ENCODE peak calls at places on chromosomes 5 and 9, in nine cellular contexts. I is gastrocnemius medialis, D is fibroblast of pulmonary artery, O is astrocyte of the spinal cord, X is dorsolateral prefrontal cortex, L is HFF-Myc, J is GM10248, W is SK-N-SH, U is MCF 10A. Y is an unnamed sample.

GRCh38 chr9:93579711-93580516 is 3.5 kb downstream of the PHF2 start:
- DNase-seq in I (no peak), J (no peak), O (no peak), D (no peak), X (no peak), U (no peak), L (no peak), W (no peak), Y (no peak)

GRCh38 chr5:4206127-4206526 is 610.5 kb downstream of the IRX1 start:
- DNase-seq in L (no peak), D (no peak), X (no peak), O (no peak), J (no peak), I (no peak), W (no peak), U (no peak), Y (no peak)

GRCh38 chr5:180803181-180804128 is 849 bp upstream of the MGAT1 start:
- DNase-seq in O (peak; percentile 43), L (no peak), J (peak; percentile 88), I (peak; percentile 59), D (no peak), W (peak; percentile 41), U (no peak), X (peak; percentile 59), Y (no peak)

GRCh38 chr9:82670000-82670399 is 392.9 kb downstream of the RASEF start:
- DNase-seq in L (no peak), O (no peak), J (no peak), W (peak; percentile 9), X (no peak), I (no peak), D (no peak), U (no peak), Y (no peak)

GRCh38 chr9:133835273-133835901 is 97.2 kb upstream of the SARDH start:
- DNase-seq in U (no peak), X (no peak), D (no peak), O (no peak), W (peak; percentile 95), L (no peak), J (no peak), I (no peak), Y (no peak)

GRCh38 chr9:73132034-73132776 is 19.5 kb upstream of the ANXA1 start:
- DNase-seq in U (peak; percentile 90), W (peak; percentile 4), I (peak; percentile 44), D (peak; percentile 91), J (peak; percentile 41), O (peak; percentile 92), L (peak; percentile 70), X (peak; percentile 63), Y (no peak)

GRCh38 chr9:136432591-136432990 is 7.1 kb downstream of the INPP5E start:
- DNase-seq in X (no peak), L (no peak), D (no peak), I (no peak), W (no peak), U (no peak), J (no peak), O (no peak), Y (no peak)

GRCh38 chr9:94018628-94019027 is 63.5 kb upstream of the BARX1 start:
- DNase-seq in U (no peak), W (no peak), D (peak; percentile 72), X (no peak), L (no peak), J (no peak), O (peak; percentile 53), I (no peak), Y (no peak)

GRCh38 chr9:36328798-36329411 is 70.7 kb upstream of the GNE start:
- DNase-seq in D (peak; percentile 88), J (peak; percentile 69), W (peak; percentile 62), L (peak; percentile 59), O (peak; percentile 79), I (no peak), X (no peak), U (peak; percentile 79), Y (peak; percentile 41)

GRCh38 chr5:146284016-146284415 is 54.6 kb upstream of the POU4F3 start:
- DNase-seq in J (no peak), W (no peak), L (no peak), X (no peak), O (no peak), D (no peak), U (peak; percentile 39), I (no peak), Y (no peak)

DNA sequence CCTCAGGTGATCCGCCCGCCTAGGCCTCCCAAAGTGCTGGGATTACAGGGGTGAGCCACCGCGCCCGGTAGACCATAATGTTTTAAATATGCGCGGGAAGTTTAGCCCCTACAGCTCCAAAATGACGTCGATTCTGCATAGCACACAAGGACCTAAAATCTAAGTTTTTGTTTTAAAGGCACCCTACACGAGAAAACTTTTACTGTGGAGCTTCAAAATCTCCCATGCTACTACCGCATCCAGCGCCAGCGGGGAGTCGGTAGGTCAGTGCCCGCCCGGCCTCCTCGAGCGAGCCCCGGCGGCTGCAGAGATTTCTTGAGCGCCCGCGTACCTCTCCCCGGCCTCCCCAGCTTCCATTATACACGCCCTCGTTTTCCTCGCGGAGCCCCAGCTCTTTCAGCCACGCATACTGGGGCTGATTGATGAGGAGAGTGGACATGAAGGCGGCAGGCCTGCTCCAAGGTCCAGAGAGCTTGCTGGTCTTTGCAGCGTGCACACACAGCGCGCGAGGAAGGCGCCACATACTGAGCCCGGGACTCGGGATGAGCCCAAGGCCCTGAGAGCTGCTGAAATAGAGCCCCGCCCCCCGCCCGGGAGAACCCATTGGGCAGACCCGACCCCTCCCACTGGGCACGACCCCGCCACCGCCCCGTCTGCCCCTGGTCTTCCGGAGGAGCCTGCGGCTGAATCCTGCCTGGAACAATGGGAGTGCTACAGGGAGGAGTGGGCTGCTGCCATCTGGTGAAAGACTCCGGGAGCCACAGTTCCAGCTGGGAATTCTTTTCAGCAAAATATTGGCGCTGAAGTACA is at the start of gene ALDH7A1:
- DNase-seq in I (peak; percentile 75), L (peak; percentile 89), U (peak; percentile 98), J (peak; percentile 62), O (peak; percentile 96), W (peak; percentile 93), D (peak; percentile 95), X (peak; percentile 87), Y (peak; percentile 59)
- TF ChIP-seq CTCF in I (no peak), L (peak; percentile 42), U (peak; percentile 40), J (no peak), O (peak; percentile 58), W (peak; percentile 50), D (peak; percentile 61), X (peak; percentile 49), Y (peak; percentile 57)

DNA sequence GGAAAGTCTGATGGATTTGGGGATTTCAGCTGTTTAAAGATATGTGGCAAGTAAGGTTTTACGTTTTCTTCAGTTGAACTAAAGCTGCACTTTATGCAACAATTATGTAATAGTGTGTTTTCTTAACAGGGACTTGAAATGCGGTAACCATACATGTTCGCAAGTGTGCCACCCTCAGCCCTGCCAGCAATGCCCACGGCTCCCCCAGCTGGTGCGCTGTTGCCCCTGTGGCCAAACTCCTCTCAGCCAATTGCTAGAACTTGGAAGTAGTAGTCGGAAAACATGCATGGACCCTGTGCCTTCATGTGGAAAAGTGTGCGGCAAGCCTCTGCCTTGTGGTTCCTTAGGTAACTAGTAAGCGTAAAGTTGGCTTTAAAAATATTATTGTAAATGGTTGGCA is 28.5 kb downstream of the NFX1 start:
- DNase-seq in O (no peak), J (no peak), D (no peak), W (no peak), X (peak; percentile 48), I (no peak), L (no peak), U (no peak), Y (no peak)
- TF ChIP-seq CTCF in O (no peak), J (no peak), D (no peak), W (no peak), X (no peak), I (no peak), L (no peak), U (no peak), Y (no peak)

DNA sequence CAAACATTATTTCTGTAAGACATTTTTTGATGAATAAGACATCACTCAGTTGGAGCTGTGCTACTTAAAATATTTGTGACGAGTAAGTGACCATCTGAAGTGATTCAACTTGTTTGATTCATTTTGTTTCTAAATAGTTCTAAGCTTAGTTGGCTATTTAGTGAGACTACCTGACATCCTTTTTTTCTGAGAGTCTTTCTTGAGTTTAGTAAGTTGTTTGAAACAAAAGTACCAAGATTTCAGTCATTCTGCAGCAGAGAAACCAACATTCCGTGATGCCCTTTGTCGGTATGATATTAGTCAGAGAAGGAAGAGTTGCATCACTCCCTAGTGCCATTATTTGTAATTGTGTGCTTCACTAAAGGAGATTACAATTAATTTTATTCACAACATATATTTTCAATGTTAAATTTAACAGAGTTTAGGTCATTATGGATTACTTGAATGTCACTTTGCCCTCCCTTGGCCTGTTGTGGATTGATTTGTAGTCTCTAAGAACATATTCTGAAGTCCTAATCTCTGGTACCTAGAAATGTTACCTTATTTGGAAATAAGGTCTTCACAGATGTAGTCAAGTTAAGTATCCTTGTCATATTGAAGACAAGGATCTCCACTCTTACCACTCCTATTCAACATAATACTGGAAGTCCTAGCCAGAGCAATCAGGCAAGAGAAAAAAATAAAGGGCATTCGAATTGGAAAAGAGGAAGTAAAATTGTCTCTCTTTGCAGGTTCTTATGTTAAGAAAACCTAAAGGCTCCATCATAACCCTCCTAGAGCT is 212.2 kb downstream of the PCSK1 start:
- DNase-seq in I (no peak), J (no peak), D (peak; percentile 76), L (no peak), O (peak; percentile 80), U (peak; percentile 53), X (no peak), W (no peak), Y (no peak)
- TF ChIP-seq CTCF in I (no peak), J (no peak), D (no peak), L (no peak), O (no peak), U (no peak), X (no peak), W (no peak), Y (no peak)

GRCh38 chr5:33997331-33997983 is 10.4 kb downstream of the AMACR start:
- DNase-seq in X (no peak), L (peak; percentile 72), O (peak; percentile 87), I (peak; percentile 82), D (peak; percentile 90), J (peak; percentile 33), W (peak; percentile 58), U (peak; percentile 79), Y (no peak)
- TF ChIP-seq CTCF in X (peak; percentile 53), L (peak; percentile 69), O (peak; percentile 68), I (peak; percentile 36), D (peak; percentile 73), J (peak; percentile 51), W (peak; percentile 75), U (peak; percentile 57), Y (peak; percentile 81)

GRCh38 chr5:79255786-79256557 is 20.0 kb downstream of the JMY start:
- DNase-seq in L (peak; percentile 17), W (peak; percentile 47), J (no peak), X (no peak), O (peak; percentile 7), D (peak; percentile 47), I (no peak), U (peak; percentile 69), Y (no peak)
- TF ChIP-seq CTCF in L (peak; percentile 76), W (peak; percentile 64), J (peak; percentile 50), X (peak; percentile 13), O (peak; percentile 83), D (peak; percentile 78), I (no peak), U (peak; percentile 36), Y (peak; percentile 84)

DNA sequence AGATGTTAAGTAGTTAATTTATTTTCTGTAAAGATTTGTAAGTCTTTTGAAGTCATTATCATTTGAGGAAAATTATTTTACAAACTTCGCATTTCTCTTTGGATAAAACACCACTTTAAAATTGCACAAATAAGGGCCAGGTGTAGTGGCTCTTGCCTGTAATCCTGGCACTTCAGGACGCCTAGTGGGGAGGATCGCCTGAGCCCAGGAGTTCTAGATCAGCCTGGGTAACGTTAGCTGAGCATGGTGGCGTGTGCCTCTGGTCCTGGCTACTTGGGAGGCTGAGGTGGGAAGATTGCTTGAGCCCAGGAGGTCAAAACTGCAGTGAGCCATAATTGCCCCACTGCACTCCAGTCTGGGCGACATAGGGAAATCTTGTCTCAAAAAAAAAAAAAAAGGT is 185.5 kb downstream of the KDM4C start:
- DNase-seq in D (no peak), I (no peak), O (no peak), W (no peak), U (no peak), X (no peak), L (no peak), J (no peak), Y (no peak)
- TF ChIP-seq CTCF in D (no peak), I (no peak), O (no peak), W (no peak), U (no peak), X (no peak), L (no peak), J (no peak), Y (no peak)

Y was measured in epithelial cell of proximal tubule.